ENCODE peak calls at places on chromosomes 16 and 17, in five cellular contexts. One of them, this sample, is unnamed.
A peak's percentile ranks its signal among the peaks of the same experiment; 100 is the strongest.

GRCh38 chr17:73215414-73215813 is 22.6 kb downstream of the COG1 start:
- DNase-seq in thyroid gland: no peak
- DNase-seq in lower leg skin: no peak
- DNase-seq in body of pancreas: no peak
- DNase-seq in Peyer's patch: no peak
- DNase-seq in this sample: no peak

GRCh38 chr17:18028684-18029540 is 10.1 kb downstream of the ATPAF2 start:
- DNase-seq in thyroid gland: no peak
- DNase-seq in lower leg skin: no peak
- DNase-seq in body of pancreas: no peak
- DNase-seq in Peyer's patch: no peak
- DNase-seq in this sample: no peak

GRCh38 chr17:17109896-17110295 is 67.6 kb downstream of the MPRIP start:
- DNase-seq in thyroid gland: peak; percentile 77
- DNase-seq in lower leg skin: peak; percentile 71
- DNase-seq in body of pancreas: no peak
- DNase-seq in Peyer's patch: peak; percentile 39
- DNase-seq in this sample: peak; percentile 87

GRCh38 chr16:13036600-13036999 is 135.2 kb downstream of the SHISA9 start:
- DNase-seq in thyroid gland: peak; percentile 67
- DNase-seq in lower leg skin: no peak
- DNase-seq in body of pancreas: peak; percentile 55
- DNase-seq in Peyer's patch: no peak
- DNase-seq in this sample: peak; percentile 17

GRCh38 chr16:14205666-14206065 is 134.5 kb downstream of the MRTFB start:
- DNase-seq in thyroid gland: no peak
- DNase-seq in lower leg skin: no peak
- DNase-seq in body of pancreas: no peak
- DNase-seq in Peyer's patch: no peak
- DNase-seq in this sample: no peak

GRCh38 chr17:78611636-78612035 is 34.4 kb upstream of the DNAH17 start:
- DNase-seq in thyroid gland: no peak
- DNase-seq in lower leg skin: no peak
- DNase-seq in body of pancreas: no peak
- DNase-seq in Peyer's patch: no peak
- DNase-seq in this sample: no peak

GRCh38 chr17:3030096-3030495 is 33.3 kb downstream of the OR1D5 start:
- DNase-seq in thyroid gland: no peak
- DNase-seq in lower leg skin: no peak
- DNase-seq in body of pancreas: no peak
- DNase-seq in Peyer's patch: peak; percentile 14
- DNase-seq in this sample: no peak

GRCh38 chr16:17171250-17172143 is 299.3 kb downstream of the XYLT1 start:
- DNase-seq in thyroid gland: no peak
- DNase-seq in lower leg skin: no peak
- DNase-seq in body of pancreas: peak; percentile 19
- DNase-seq in Peyer's patch: no peak
- DNase-seq in this sample: no peak

GRCh38 chr16:50606431-50607050 is 58.3 kb downstream of the NKD1 start:
- DNase-seq in thyroid gland: no peak
- DNase-seq in lower leg skin: no peak
- DNase-seq in body of pancreas: no peak
- DNase-seq in Peyer's patch: no peak
- DNase-seq in this sample: no peak

GRCh38 chr17:80783971-80784370 is 207.7 kb upstream of the CHMP6 start:
- DNase-seq in thyroid gland: no peak
- DNase-seq in lower leg skin: no peak
- DNase-seq in body of pancreas: no peak
- DNase-seq in Peyer's patch: no peak
- DNase-seq in this sample: no peak

GRCh38 chr17:73801455-73802100 is 157.3 kb upstream of the SDK2 start:
- DNase-seq in thyroid gland: no peak
- DNase-seq in lower leg skin: no peak
- DNase-seq in body of pancreas: no peak
- DNase-seq in Peyer's patch: no peak
- DNase-seq in this sample: no peak

GRCh38 chr17:79781012-79781665 is 3.2 kb downstream of the CBX2 start:
- DNase-seq in thyroid gland: no peak
- DNase-seq in lower leg skin: no peak
- DNase-seq in body of pancreas: no peak
- DNase-seq in Peyer's patch: no peak
- DNase-seq in this sample: no peak

GRCh38 chr17:77666881-77667395 is 291.6 kb upstream of the TNRC6C start:
- DNase-seq in thyroid gland: no peak
- DNase-seq in lower leg skin: no peak
- DNase-seq in body of pancreas: no peak
- DNase-seq in Peyer's patch: peak; percentile 52
- DNase-seq in this sample: no peak

GRCh38 chr17:77160032-77160876 is 19.5 kb downstream of the SEC14L1 start:
- DNase-seq in thyroid gland: no peak
- DNase-seq in lower leg skin: no peak
- DNase-seq in body of pancreas: no peak
- DNase-seq in Peyer's patch: no peak
- DNase-seq in this sample: no peak

GRCh38 chr16:87850009-87851006 is 19.0 kb downstream of the SLC7A5 start:
- DNase-seq in thyroid gland: peak; percentile 61
- DNase-seq in lower leg skin: no peak
- DNase-seq in body of pancreas: peak; percentile 76
- DNase-seq in Peyer's patch: peak; percentile 65
- DNase-seq in this sample: peak; percentile 74

GRCh38 chr16:66292241-66292935 is 74.1 kb upstream of the CDH5 start:
- DNase-seq in thyroid gland: no peak
- DNase-seq in lower leg skin: no peak
- DNase-seq in body of pancreas: no peak
- DNase-seq in Peyer's patch: no peak
- DNase-seq in this sample: no peak

GRCh38 chr17:38563362-38564253 is 42.1 kb downstream of the SRCIN1 start:
- DNase-seq in thyroid gland: no peak
- DNase-seq in lower leg skin: no peak
- DNase-seq in body of pancreas: no peak
- DNase-seq in Peyer's patch: no peak
- DNase-seq in this sample: no peak

GRCh38 chr16:50478773-50479149 is 69.4 kb upstream of the NKD1 start:
- DNase-seq in thyroid gland: no peak
- DNase-seq in lower leg skin: no peak
- DNase-seq in body of pancreas: no peak
- DNase-seq in Peyer's patch: no peak
- DNase-seq in this sample: no peak

GRCh38 chr17:14793237-14793636 is 471.9 kb downstream of the PMP22 start:
- DNase-seq in thyroid gland: no peak
- DNase-seq in lower leg skin: no peak
- DNase-seq in body of pancreas: no peak
- DNase-seq in Peyer's patch: no peak
- DNase-seq in this sample: no peak

GRCh38 chr16:68778551-68779231 is 41.6 kb downstream of the CDH1 start:
- DNase-seq in thyroid gland: peak; percentile 65
- DNase-seq in lower leg skin: no peak
- DNase-seq in body of pancreas: peak; percentile 81
- DNase-seq in Peyer's patch: no peak
- DNase-seq in this sample: peak; percentile 25

GRCh38 chr16:4093495-4094137 is 22.6 kb downstream of the ADCY9 start:
- DNase-seq in thyroid gland: peak; percentile 71
- DNase-seq in lower leg skin: no peak
- DNase-seq in body of pancreas: no peak
- DNase-seq in Peyer's patch: peak; percentile 10
- DNase-seq in this sample: no peak

GRCh38 chr17:65888649-65889048 is 303.3 kb downstream of the CEP112 start:
- DNase-seq in thyroid gland: no peak
- DNase-seq in lower leg skin: no peak
- DNase-seq in body of pancreas: no peak
- DNase-seq in Peyer's patch: no peak
- DNase-seq in this sample: no peak

GRCh38 chr17:51739245-51739886 is 419.1 kb downstream of the CA10 start:
- DNase-seq in thyroid gland: no peak
- DNase-seq in lower leg skin: no peak
- DNase-seq in body of pancreas: no peak
- DNase-seq in Peyer's patch: no peak
- DNase-seq in this sample: no peak

GRCh38 chr17:43341705-43342600 is 56.8 kb upstream of the ARL4D start:
- DNase-seq in thyroid gland: no peak
- DNase-seq in lower leg skin: no peak
- DNase-seq in body of pancreas: no peak
- DNase-seq in Peyer's patch: no peak
- DNase-seq in this sample: no peak

GRCh38 chr16:21001262-21001661 is 100.7 kb downstream of the LYRM1 start:
- DNase-seq in thyroid gland: peak; percentile 36
- DNase-seq in lower leg skin: no peak
- DNase-seq in body of pancreas: peak; percentile 21
- DNase-seq in Peyer's patch: no peak
- DNase-seq in this sample: peak; percentile 46

GRCh38 chr16:13936596-13937081 is 16.7 kb downstream of the ERCC4 start:
- DNase-seq in thyroid gland: peak; percentile 15
- DNase-seq in lower leg skin: no peak
- DNase-seq in body of pancreas: peak; percentile 70
- DNase-seq in Peyer's patch: no peak
- DNase-seq in this sample: no peak

GRCh38 chr17:18981642-18982424 is 22.7 kb downstream of the FAM83G start:
- DNase-seq in thyroid gland: no peak
- DNase-seq in lower leg skin: no peak
- DNase-seq in body of pancreas: peak; percentile 64
- DNase-seq in Peyer's patch: no peak
- DNase-seq in this sample: no peak

GRCh38 chr17:5080591-5080990 is 2.3 kb downstream of the ZFP3 start:
- DNase-seq in thyroid gland: no peak
- DNase-seq in lower leg skin: no peak
- DNase-seq in body of pancreas: no peak
- DNase-seq in Peyer's patch: no peak
- DNase-seq in this sample: no peak

GRCh38 chr17:5078106-5079028 is at the start of gene ZFP3:
- DNase-seq in thyroid gland: peak; percentile 88
- DNase-seq in lower leg skin: peak; percentile 71
- DNase-seq in body of pancreas: peak; percentile 87
- DNase-seq in Peyer's patch: peak; percentile 82
- DNase-seq in this sample: peak; percentile 78

DNA sequence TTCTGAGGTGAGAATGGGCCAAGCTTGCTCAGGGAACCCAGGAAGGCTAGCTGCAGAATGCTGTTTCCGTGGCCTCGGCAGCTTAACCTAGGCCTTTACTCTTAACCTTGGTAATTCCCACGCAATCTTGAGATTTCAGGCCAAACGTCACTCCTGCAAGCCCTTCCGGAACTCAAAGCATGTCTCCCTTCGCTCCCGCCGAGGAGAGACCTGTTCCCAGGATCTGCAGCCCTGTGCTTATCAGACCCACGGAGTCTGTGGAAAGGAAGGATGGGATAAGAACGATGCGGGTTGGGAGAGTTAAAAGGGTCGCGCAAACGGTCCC is 524 bp upstream of the ZFP3 start:
- DNase-seq in thyroid gland: no peak
- DNase-seq in lower leg skin: no peak
- DNase-seq in body of pancreas: no peak
- DNase-seq in Peyer's patch: no peak
- DNase-seq in this sample: no peak
- TF ChIP-seq POLR2A in thyroid gland: no peak
- TF ChIP-seq POLR2A in lower leg skin: no peak
- TF ChIP-seq POLR2A in body of pancreas: no peak
- TF ChIP-seq POLR2A in Peyer's patch: no peak
- TF ChIP-seq POLR2A in this sample: no peak

DNA sequence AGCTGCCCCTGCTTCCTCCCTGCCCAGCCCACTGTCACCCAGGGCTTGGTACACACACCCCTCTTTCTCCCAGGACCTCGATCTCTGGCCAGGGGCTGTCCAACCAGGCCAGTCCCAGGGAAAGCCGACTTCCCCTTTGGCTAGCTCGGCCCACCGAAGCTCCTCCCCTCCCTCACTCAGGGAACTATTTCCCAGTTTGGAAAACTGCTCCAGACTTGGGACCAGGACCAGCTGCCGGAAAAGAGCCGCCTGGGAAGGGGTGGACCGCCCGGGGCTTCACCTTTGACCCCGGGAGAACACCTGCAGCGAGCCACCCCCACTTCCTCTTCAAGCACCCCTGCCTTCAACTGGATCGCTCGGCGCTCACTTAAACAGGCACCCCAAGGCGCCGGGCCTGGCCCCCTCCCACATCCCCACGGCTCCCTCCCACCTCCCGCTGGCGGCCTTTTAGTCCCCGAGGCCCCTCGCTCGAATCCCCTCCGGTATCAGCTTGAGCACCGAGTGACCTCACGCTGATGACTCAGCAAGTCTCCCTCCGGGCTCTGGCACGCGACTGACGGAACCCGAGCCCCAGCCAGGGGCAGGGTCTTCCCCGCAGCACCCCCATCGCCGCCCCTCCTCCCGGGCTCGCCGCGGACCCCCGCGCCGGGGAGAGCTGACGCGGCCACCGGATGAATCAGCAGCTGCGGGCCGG is 937 bp downstream of the MAFG start:
- DNase-seq in thyroid gland: peak; percentile 82
- DNase-seq in lower leg skin: peak; percentile 65
- DNase-seq in body of pancreas: peak; percentile 80
- DNase-seq in Peyer's patch: peak; percentile 75
- DNase-seq in this sample: peak; percentile 87
- TF ChIP-seq POLR2A in thyroid gland: no peak
- TF ChIP-seq POLR2A in lower leg skin: no peak
- TF ChIP-seq POLR2A in body of pancreas: peak; percentile 68
- TF ChIP-seq POLR2A in Peyer's patch: peak; percentile 78
- TF ChIP-seq POLR2A in this sample: peak; percentile 37

DNA sequence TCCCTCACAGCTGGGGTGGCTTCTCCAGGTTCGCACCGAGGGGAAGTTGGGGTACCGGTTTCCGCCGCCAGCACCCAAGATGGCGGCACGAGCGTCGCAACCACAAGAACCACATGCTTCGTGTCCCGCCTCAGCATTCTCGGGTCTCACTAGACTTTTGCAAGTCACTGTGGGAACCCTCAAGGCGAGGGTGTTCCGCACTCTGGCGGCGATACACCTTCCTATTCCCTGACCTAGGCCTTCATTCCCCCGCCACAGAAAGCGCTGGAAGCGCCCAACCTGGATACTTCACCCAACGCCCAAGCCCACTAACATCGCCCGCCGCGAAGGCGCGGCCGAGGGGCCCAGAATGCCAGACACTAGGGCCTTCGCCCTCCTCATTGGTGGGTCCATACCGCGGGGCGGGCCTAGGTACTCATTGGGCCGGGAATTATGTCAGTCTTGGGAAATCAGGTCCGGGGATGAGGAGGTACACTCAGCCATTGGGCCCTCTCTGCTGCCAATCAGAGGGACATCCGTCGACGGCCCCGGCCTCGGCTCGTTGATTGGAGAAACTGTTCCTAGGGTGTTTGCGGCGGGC is 328 bp upstream of the NFE2L1 start:
- DNase-seq in thyroid gland: peak; percentile 100
- DNase-seq in lower leg skin: peak; percentile 100
- DNase-seq in body of pancreas: peak; percentile 99
- DNase-seq in Peyer's patch: peak; percentile 99
- DNase-seq in this sample: peak; percentile 99
- TF ChIP-seq POLR2A in thyroid gland: peak; percentile 29
- TF ChIP-seq POLR2A in lower leg skin: no peak
- TF ChIP-seq POLR2A in body of pancreas: peak; percentile 95
- TF ChIP-seq POLR2A in Peyer's patch: peak; percentile 71
- TF ChIP-seq POLR2A in this sample: peak; percentile 96

GRCh38 chr16:30534368-30535105 is at the start of gene ZNF747:
- DNase-seq in thyroid gland: peak; percentile 95
- DNase-seq in lower leg skin: peak; percentile 91
- DNase-seq in body of pancreas: peak; percentile 93
- DNase-seq in Peyer's patch: peak; percentile 91
- DNase-seq in this sample: peak; percentile 91
- TF ChIP-seq POLR2A in thyroid gland: peak; percentile 32
- TF ChIP-seq POLR2A in lower leg skin: no peak
- TF ChIP-seq POLR2A in body of pancreas: peak; percentile 84
- TF ChIP-seq POLR2A in Peyer's patch: peak; percentile 38
- TF ChIP-seq POLR2A in this sample: no peak

This sample was measured in erythroblast.